ENCODE peak calls at places on chromosomes 3 and 15, in five cellular contexts. One of them, this sample, is unnamed. For H3K4me1, the result is how much of the 10 kb centered on the place peaks cover.

GRCh38 chr3:4721511-4721911 is 228.4 kb downstream of the ITPR1 start:
- DNase-seq in heart left ventricle: no peak
- DNase-seq in HCT116: no peak
- DNase-seq in ovary: no peak
- DNase-seq in spleen: no peak
- DNase-seq in this sample: no peak

GRCh38 chr3:15164356-15164755 is 41.7 kb upstream of the CAPN7 start:
- DNase-seq in heart left ventricle: no peak
- DNase-seq in HCT116: no peak
- DNase-seq in ovary: no peak
- DNase-seq in spleen: no peak
- DNase-seq in this sample: no peak

GRCh38 chr15:82942691-82943090 is 9.8 kb downstream of the HOMER2 start:
- DNase-seq in heart left ventricle: no peak
- DNase-seq in HCT116: peak
- DNase-seq in ovary: no peak
- DNase-seq in spleen: peak
- DNase-seq in this sample: no peak

GRCh38 chr3:146184616-146185015 is 23.6 kb upstream of the PLOD2 start:
- DNase-seq in heart left ventricle: no peak
- DNase-seq in HCT116: peak
- DNase-seq in ovary: no peak
- DNase-seq in spleen: no peak
- DNase-seq in this sample: no peak

GRCh38 chr3:52784021-52784621 is 6.7 kb downstream of the ITIH1 start:
- DNase-seq in heart left ventricle: peak
- DNase-seq in HCT116: no peak
- DNase-seq in ovary: no peak
- DNase-seq in spleen: peak
- DNase-seq in this sample: no peak

GRCh38 chr15:64813075-64813474 is 12.4 kb downstream of the PIF1 start:
- DNase-seq in heart left ventricle: peak
- DNase-seq in HCT116: no peak
- DNase-seq in ovary: peak
- DNase-seq in spleen: no peak
- DNase-seq in this sample: no peak

GRCh38 chr15:40238927-40239591 is at the start of gene PAK6:
- DNase-seq in heart left ventricle: no peak
- DNase-seq in HCT116: peak
- DNase-seq in ovary: peak
- DNase-seq in spleen: no peak
- DNase-seq in this sample: no peak

GRCh38 chr3:88896026-88896425 is 211.4 kb upstream of the EPHA3 start:
- DNase-seq in heart left ventricle: no peak
- DNase-seq in HCT116: no peak
- DNase-seq in ovary: no peak
- DNase-seq in spleen: no peak
- DNase-seq in this sample: no peak

GRCh38 chr15:69014454-69014853 is at the start of gene NOX5:
- DNase-seq in heart left ventricle: no peak
- DNase-seq in HCT116: no peak
- DNase-seq in ovary: no peak
- DNase-seq in spleen: no peak
- DNase-seq in this sample: no peak

GRCh38 chr3:178385280-178385952 is 150.8 kb upstream of the KCNMB2 start:
- DNase-seq in heart left ventricle: no peak
- DNase-seq in HCT116: peak
- DNase-seq in ovary: no peak
- DNase-seq in spleen: no peak
- DNase-seq in this sample: no peak

GRCh38 chr3:8445861-8446260 is 55.8 kb upstream of the LMCD1 start:
- DNase-seq in heart left ventricle: no peak
- DNase-seq in HCT116: no peak
- DNase-seq in ovary: no peak
- DNase-seq in spleen: no peak
- DNase-seq in this sample: no peak

GRCh38 chr3:155675094-155675493 is 69.8 kb downstream of the PLCH1 start:
- DNase-seq in heart left ventricle: no peak
- DNase-seq in HCT116: no peak
- DNase-seq in ovary: no peak
- DNase-seq in spleen: no peak
- DNase-seq in this sample: no peak

GRCh38 chr3:195064300-195064931 is 206.5 kb downstream of the XXYLT1 start:
- DNase-seq in heart left ventricle: no peak
- DNase-seq in HCT116: no peak
- DNase-seq in ovary: no peak
- DNase-seq in spleen: peak
- DNase-seq in this sample: no peak

GRCh38 chr3:32422943-32423342 is 31.3 kb downstream of the CMTM7 start:
- DNase-seq in heart left ventricle: no peak
- DNase-seq in HCT116: no peak
- DNase-seq in ovary: no peak
- DNase-seq in spleen: peak
- DNase-seq in this sample: no peak

GRCh38 chr3:32424581-32425250 is 33.1 kb downstream of the CMTM7 start:
- DNase-seq in heart left ventricle: no peak
- DNase-seq in HCT116: no peak
- DNase-seq in ovary: no peak
- DNase-seq in spleen: peak
- DNase-seq in this sample: no peak

GRCh38 chr3:32423956-32424558 is 32.4 kb downstream of the CMTM7 start:
- DNase-seq in heart left ventricle: no peak
- DNase-seq in HCT116: no peak
- DNase-seq in ovary: no peak
- DNase-seq in spleen: peak
- DNase-seq in this sample: no peak

GRCh38 chr3:32421991-32422859 is 30.6 kb downstream of the CMTM7 start:
- DNase-seq in heart left ventricle: peak
- DNase-seq in HCT116: peak
- DNase-seq in ovary: peak
- DNase-seq in spleen: peak
- DNase-seq in this sample: peak

DNA sequence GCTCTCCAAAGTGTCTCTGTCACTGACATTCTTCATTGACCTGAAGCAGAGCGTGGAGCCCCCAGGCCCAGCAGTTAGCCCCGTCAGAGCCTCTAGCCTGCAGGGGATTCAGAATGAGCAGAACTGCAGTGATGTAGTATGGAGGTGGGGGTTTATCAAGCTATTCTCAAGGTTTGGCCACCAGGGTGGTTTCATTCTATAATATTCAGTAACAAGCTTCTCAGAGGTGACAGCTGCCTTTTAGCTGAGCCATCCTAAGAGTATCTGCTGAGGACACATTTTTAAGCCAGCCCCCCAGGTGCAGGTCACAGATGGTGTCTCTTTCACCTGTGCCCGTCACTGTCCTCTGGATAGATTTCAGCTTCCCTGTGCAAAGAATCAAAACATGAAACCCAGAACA is 31.9 kb downstream of the CMTM7 start:
- DNase-seq in heart left ventricle: no peak
- DNase-seq in HCT116: no peak
- DNase-seq in ovary: no peak
- DNase-seq in spleen: no peak
- DNase-seq in this sample: no peak
- H3K4me1 ChIP-seq in heart left ventricle: under half
- H3K4me1 ChIP-seq in HCT116: half or more
- H3K4me1 ChIP-seq in ovary: under half
- H3K4me1 ChIP-seq in spleen: half or more
- H3K4me1 ChIP-seq in this sample: under half

GRCh38 chr15:73394782-73395181 is 26.0 kb upstream of the HCN4 start:
- DNase-seq in heart left ventricle: peak
- DNase-seq in HCT116: no peak
- DNase-seq in ovary: no peak
- DNase-seq in spleen: no peak
- DNase-seq in this sample: peak

GRCh38 chr15:73392025-73392424 is 23.3 kb upstream of the HCN4 start:
- DNase-seq in heart left ventricle: no peak
- DNase-seq in HCT116: no peak
- DNase-seq in ovary: no peak
- DNase-seq in spleen: peak
- DNase-seq in this sample: no peak

GRCh38 chr15:73399163-73399562 is 30.4 kb upstream of the HCN4 start:
- DNase-seq in heart left ventricle: no peak
- DNase-seq in HCT116: no peak
- DNase-seq in ovary: no peak
- DNase-seq in spleen: no peak
- DNase-seq in this sample: no peak

GRCh38 chr15:73403171-73403570 is 34.4 kb upstream of the HCN4 start:
- DNase-seq in heart left ventricle: no peak
- DNase-seq in HCT116: no peak
- DNase-seq in ovary: no peak
- DNase-seq in spleen: no peak
- DNase-seq in this sample: no peak

DNA sequence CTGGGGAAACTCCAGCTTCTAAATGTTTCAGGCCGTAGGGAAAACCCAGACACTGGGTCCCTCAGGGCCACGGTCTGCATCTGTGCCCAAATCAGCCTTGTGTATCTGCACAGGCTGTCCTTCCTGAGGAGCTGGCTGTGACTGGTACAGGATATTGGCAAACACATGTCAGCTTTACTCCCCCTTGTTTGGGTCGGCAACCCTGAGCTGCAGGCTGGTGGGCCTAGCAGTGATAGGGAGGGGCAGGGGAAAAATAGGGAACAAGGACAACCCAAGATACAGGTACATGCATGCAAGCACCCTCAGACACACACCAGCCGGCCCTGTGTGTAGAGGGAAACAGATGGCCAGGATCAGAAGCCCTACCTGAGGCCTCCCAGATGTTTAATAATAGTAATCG is 28.7 kb upstream of the HCN4 start:
- DNase-seq in heart left ventricle: no peak
- DNase-seq in HCT116: no peak
- DNase-seq in ovary: no peak
- DNase-seq in spleen: no peak
- DNase-seq in this sample: no peak
- TF ChIP-seq CTCF in heart left ventricle: no peak
- TF ChIP-seq CTCF in HCT116: no peak
- TF ChIP-seq CTCF in ovary: no peak
- TF ChIP-seq CTCF in spleen: no peak
- TF ChIP-seq CTCF in this sample: no peak

DNA sequence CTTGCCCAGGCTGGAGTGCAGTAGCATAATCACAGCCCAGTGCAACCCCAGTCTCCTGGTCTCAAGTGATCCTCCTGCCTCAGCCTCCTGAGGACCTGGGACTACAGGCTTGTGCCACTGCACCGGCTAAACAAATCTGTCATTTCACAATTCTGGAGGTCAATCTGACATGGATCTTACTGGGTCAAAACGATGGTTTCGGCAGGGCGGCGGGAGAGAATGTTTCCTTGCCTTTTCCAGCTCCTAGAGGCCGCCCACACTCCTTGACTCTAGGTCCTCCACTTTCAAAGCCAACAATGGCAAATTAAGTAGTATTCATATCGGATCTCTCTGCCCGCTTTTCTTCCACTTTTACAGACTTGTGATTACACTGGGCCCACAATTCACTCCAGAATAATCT is 14.8 kb downstream of the ATP10A start:
- DNase-seq in heart left ventricle: no peak
- DNase-seq in HCT116: no peak
- DNase-seq in ovary: no peak
- DNase-seq in spleen: no peak
- DNase-seq in this sample: no peak
- H3K4me1 ChIP-seq in heart left ventricle: under half
- H3K4me1 ChIP-seq in HCT116: under half
- H3K4me1 ChIP-seq in ovary: under half
- H3K4me1 ChIP-seq in spleen: under half
- H3K4me1 ChIP-seq in this sample: under half

GRCh38 chr3:95120921-95121320 is 1058.1 kb downstream of the NSUN3 start:
- DNase-seq in heart left ventricle: no peak
- DNase-seq in HCT116: no peak
- DNase-seq in ovary: no peak
- DNase-seq in spleen: no peak
- DNase-seq in this sample: no peak

GRCh38 chr3:95123104-95123503 is 1060.2 kb downstream of the NSUN3 start:
- DNase-seq in heart left ventricle: no peak
- DNase-seq in HCT116: no peak
- DNase-seq in ovary: no peak
- DNase-seq in spleen: no peak
- DNase-seq in this sample: no peak
- TF ChIP-seq CTCF in heart left ventricle: no peak
- TF ChIP-seq CTCF in HCT116: no peak
- TF ChIP-seq CTCF in ovary: no peak
- TF ChIP-seq CTCF in spleen: no peak
- TF ChIP-seq CTCF in this sample: no peak

GRCh38 chr15:70096975-70097336 is 761 bp downstream of the TLE3 start:
- DNase-seq in heart left ventricle: no peak
- DNase-seq in HCT116: no peak
- DNase-seq in ovary: no peak
- DNase-seq in spleen: no peak
- DNase-seq in this sample: peak

GRCh38 chr15:70097337-70098169 is at the start of gene TLE3:
- DNase-seq in heart left ventricle: peak
- DNase-seq in HCT116: peak
- DNase-seq in ovary: peak
- DNase-seq in spleen: peak
- DNase-seq in this sample: peak

GRCh38 chr15:70099167-70099965 is 1.6 kb upstream of the TLE3 start:
- DNase-seq in heart left ventricle: peak
- DNase-seq in HCT116: peak
- DNase-seq in ovary: peak
- DNase-seq in spleen: peak
- DNase-seq in this sample: peak

GRCh38 chr15:70098461-70099166 is 897 bp upstream of the TLE3 start:
- DNase-seq in heart left ventricle: no peak
- DNase-seq in HCT116: peak
- DNase-seq in ovary: peak
- DNase-seq in spleen: peak
- DNase-seq in this sample: no peak

DNA sequence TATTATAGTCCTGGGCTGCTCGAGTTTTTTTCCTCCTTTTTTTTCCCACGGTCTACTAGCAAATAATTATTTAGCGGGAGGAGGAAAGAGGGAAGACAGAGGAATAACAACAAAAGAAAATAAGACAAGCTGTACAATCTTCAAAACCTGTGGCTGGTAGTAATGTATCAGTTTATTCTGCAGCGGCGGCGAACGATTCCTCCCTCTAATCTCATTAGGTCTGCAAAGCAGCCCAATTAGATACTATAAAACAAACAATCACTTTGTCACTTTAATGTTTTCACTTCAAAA is 398 bp upstream of the TLE3 start:
- DNase-seq in heart left ventricle: no peak
- DNase-seq in HCT116: no peak
- DNase-seq in ovary: no peak
- DNase-seq in spleen: peak
- DNase-seq in this sample: no peak
- H3K4me1 ChIP-seq in heart left ventricle: under half
- H3K4me1 ChIP-seq in HCT116: half or more
- H3K4me1 ChIP-seq in ovary: under half
- H3K4me1 ChIP-seq in spleen: half or more
- H3K4me1 ChIP-seq in this sample: half or more

This sample was measured in heart right ventricle.